ENCODE peak calls at places on chromosomes 16 and 17, in five cellular contexts. F, G, T, A and C are unnamed samples.

GRCh38 chr17:72121164-72122001 is 563 bp downstream of the SOX9 start:
- DNase-seq in F (no peak), G (peak), T (peak), A (peak), C (peak)

GRCh38 chr16:85555549-85556455 is 57.3 kb upstream of the GSE1 start:
- DNase-seq in F (peak), G (peak), T (peak), A (peak), C (peak)

GRCh38 chr17:42673885-42674754 is 2.7 kb downstream of the PLEKHH3 start:
- DNase-seq in F (no peak), G (peak), T (peak), A (no peak), C (peak)

GRCh38 chr16:15464401-15465186 is 30.2 kb downstream of the BMERB1 start:
- DNase-seq in F (no peak), G (no peak), T (no peak), A (no peak), C (no peak)

GRCh38 chr17:80261159-80261894 is 675 bp downstream of the RNF213 start:
- DNase-seq in F (peak), G (peak), T (peak), A (peak), C (no peak)

GRCh38 chr17:62064029-62064790 is 868 bp downstream of the MED13 start:
- DNase-seq in F (peak), G (no peak), T (no peak), A (no peak), C (no peak)

GRCh38 chr17:40122466-40122943 is 734 bp downstream of the MSL1 start:
- DNase-seq in F (peak), G (peak), T (peak), A (peak), C (peak)

GRCh38 chr17:50283714-50284432 is 9.6 kb downstream of the TMEM92 start:
- DNase-seq in F (no peak), G (no peak), T (no peak), A (no peak), C (no peak)

GRCh38 chr17:59757881-59758385 is 50.5 kb downstream of the VMP1 start:
- DNase-seq in F (no peak), G (no peak), T (no peak), A (no peak), C (no peak)

GRCh38 chr17:49471089-49471683 is 23.9 kb upstream of the NGFR start:
- DNase-seq in F (no peak), G (no peak), T (no peak), A (no peak), C (no peak)

GRCh38 chr17:51119415-51120356 is 982 bp downstream of the SPAG9 start:
- DNase-seq in F (peak), G (peak), T (peak), A (no peak), C (peak)

GRCh38 chr16:3771513-3771912 is 54.2 kb upstream of the TRAP1 start:
- DNase-seq in F (no peak), G (no peak), T (no peak), A (no peak), C (no peak)

GRCh38 chr16:85220125-85220839 is 108.0 kb upstream of the CIBAR2 start:
- DNase-seq in F (no peak), G (peak), T (peak), A (no peak), C (no peak)

GRCh38 chr17:38620551-38621277 is 15.0 kb upstream of the SRCIN1 start:
- DNase-seq in F (no peak), G (no peak), T (peak), A (no peak), C (no peak)

GRCh38 chr17:77963441-77963840 is 4.9 kb downstream of the TNRC6C start:
- DNase-seq in F (no peak), G (no peak), T (no peak), A (no peak), C (no peak)

GRCh38 chr17:77670125-77670524 is 288.4 kb upstream of the TNRC6C start:
- DNase-seq in F (no peak), G (no peak), T (no peak), A (no peak), C (no peak)

GRCh38 chr17:79589669-79590270 is 21.1 kb downstream of the RBFOX3 start:
- DNase-seq in F (no peak), G (no peak), T (no peak), A (no peak), C (no peak)

GRCh38 chr16:86545927-86546637 is 9.0 kb downstream of the MTHFSD start:
- DNase-seq in F (no peak), G (no peak), T (no peak), A (no peak), C (no peak)

GRCh38 chr17:43584666-43585102 is 38.5 kb upstream of the ETV4 start:
- DNase-seq in F (no peak), G (no peak), T (no peak), A (no peak), C (no peak)

GRCh38 chr17:79993390-79994221 is 42.1 kb downstream of the TBC1D16 start:
- DNase-seq in F (peak), G (peak), T (peak), A (peak), C (peak)

GRCh38 chr16:14629612-14629918 is 495 bp downstream of the PARN start:
- DNase-seq in F (no peak), G (no peak), T (no peak), A (no peak), C (no peak)

DNA sequence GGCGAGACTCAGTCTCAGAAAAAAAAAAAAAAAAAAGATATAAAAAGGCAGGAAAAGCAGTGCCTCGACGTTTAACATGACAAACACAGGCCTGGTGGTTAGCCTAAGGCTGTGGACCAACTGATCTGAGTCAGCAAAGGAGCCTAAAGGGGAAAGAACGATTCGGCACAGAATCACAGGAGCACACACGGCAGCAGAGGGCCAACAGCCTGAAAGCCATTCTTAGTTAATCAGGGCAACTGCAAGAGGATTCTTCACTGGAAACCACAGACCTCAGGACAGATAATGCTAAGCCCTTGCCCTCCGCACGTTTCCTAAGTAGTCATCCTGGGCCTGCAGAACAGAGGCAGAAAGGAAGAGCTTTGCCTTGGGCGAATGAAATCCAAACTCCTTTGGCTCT is 14.7 kb downstream of the TMEM11 start:
- DNase-seq in F (no peak), G (no peak), T (no peak), A (no peak), C (no peak)
- TF ChIP-seq CTCF in F (no peak), G (no peak), T (no peak), A (no peak), C (no peak)

GRCh38 chr16:239948-240277 is 5.3 kb downstream of the FAM234A start:
- DNase-seq in F (no peak), G (no peak), T (no peak), A (no peak), C (no peak)

GRCh38 chr16:228917-229730 is at the start of gene LUC7L:
- DNase-seq in F (peak), G (peak), T (peak), A (peak), C (peak)

GRCh38 chr16:230949-231348 is 1.7 kb upstream of the LUC7L start:
- DNase-seq in F (no peak), G (no peak), T (no peak), A (no peak), C (no peak)

GRCh38 chr16:229731-230281 is 557 bp upstream of the LUC7L start:
- DNase-seq in F (no peak), G (no peak), T (no peak), A (no peak), C (no peak)

DNA sequence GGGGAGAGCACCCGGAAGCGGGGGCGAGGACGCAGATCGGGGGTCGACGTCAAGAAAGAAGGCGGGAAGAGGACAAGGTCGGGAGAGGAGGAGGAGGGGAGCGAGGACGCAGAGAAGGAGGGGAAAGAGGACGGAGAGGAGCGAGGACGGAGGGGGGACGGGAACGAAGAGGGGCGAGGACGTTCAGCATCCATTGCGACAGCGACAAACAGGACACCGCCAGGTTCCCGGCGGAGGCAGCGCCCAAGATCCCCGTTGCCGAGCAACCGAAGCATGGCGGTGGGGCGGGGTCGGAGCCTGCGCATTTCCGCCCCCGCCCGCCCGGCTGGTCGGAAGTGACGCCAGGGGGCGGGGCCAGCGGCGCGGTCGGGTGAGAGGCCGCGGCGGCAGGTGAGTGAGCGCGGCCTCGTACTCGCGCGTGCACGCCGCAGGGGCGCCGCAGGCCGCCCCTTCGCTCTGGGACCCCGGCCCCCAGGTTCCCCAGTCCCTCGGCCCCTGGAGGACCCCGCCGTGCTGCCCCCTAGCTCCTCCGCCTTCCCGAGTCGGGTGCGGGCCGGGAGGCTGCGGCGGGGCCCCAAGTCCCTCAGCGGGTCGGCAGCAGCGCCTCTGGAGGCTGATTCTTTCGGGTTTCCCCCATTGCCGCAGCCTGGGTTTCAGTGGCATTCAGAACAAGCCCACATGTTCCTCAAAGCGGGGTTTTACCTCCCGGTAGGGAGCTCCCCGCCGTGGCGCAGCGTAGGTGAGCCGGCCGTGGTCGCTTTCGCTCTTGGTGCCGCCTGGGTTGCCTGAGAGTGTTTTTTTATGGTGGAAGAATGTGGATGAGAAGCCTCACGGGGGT is at the start of gene FAM234A:
- DNase-seq in F (peak), G (peak), T (peak), A (peak), C (peak)
- TF ChIP-seq CTCF in F (peak), G (no peak), T (peak), A (peak), C (peak)

DNA sequence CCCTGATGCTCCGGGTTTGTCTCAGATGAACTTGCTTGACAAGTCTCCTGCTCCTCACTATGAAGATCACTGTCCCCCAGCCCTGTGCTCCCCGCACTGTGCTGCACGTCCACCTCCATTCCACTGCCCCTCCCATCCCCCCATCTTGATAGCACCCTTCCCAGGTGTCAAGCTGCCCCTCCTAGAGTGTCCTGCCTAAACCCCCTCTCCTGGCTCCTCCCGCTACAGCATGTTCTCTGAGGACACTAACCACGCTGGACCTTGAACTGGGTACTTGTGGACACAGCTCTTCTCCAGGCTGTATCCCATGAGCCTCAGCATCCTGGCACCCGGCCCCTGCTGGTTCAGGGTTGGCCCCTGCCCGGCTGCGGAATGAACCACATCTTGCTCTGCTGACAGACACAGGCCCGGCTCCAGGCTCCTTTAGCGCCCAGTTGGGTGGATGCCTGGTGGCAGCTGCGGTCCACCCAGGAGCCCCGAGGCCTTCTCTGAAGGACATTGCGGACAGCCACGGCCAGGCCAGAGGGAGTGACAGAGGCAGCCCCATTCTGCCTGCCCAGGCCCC is 18.5 kb downstream of the DEXI start:
- DNase-seq in F (no peak), G (no peak), T (no peak), A (no peak), C (no peak)
- TF ChIP-seq CTCF in F (no peak), G (no peak), T (no peak), A (no peak), C (no peak)

DNA sequence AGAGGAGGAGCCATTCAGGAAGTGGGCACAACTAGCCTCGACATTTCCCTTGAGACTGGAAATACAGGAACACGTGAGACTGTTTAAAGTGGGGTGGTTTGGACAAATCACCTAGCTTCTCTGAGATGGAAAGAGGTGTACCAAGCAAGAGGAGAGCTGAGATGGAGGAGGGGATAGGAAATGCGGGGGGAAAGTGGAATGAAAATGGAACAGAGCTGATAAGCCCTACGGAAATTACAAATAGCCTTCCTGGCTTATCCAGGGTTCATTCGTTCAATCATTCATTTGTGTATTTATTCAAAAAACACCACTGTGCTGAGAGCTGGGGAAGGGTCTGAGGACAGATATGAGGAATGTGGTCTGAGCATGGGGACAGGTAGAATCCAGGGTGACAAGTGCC is 64.1 kb downstream of the ASIC2 start:
- DNase-seq in F (no peak), G (no peak), T (no peak), A (no peak), C (no peak)
- TF ChIP-seq CTCF in F (no peak), G (no peak), T (no peak), A (no peak), C (no peak)

DNA sequence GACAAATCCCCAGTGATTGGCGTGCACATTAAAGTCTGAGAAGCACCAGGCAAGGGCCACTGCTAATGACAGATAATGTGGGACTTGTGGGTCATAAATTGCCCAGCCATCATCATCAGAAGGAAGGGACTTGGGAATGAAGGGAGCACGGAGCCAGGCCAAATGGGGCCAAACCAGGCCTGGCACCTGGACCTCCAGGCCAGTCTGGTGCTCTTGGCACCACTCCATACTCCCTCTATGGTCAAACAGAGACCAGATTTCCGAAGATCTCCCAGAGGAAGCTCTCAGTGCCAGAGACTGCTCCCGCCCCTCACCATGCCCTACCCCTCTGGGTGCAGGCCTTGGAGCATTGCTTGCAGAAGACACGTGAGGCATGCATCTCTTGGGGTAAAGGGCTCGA is 142.2 kb downstream of the CCDC182 start:
- DNase-seq in F (no peak), G (no peak), T (no peak), A (no peak), C (no peak)
- TF ChIP-seq CTCF in F (no peak), G (no peak), T (no peak), A (no peak), C (no peak)

GRCh38 chr16:79334127-79334526 is 266.4 kb downstream of the MAF start:
- DNase-seq in F (no peak), G (peak), T (no peak), A (no peak), C (no peak)
- TF ChIP-seq CTCF in F (peak), G (peak), T (peak), A (peak), C (peak)

GRCh38 chr16:84044108-84044488 is 1.5 kb upstream of the SLC38A8 start:
- DNase-seq in F (no peak), G (no peak), T (no peak), A (no peak), C (no peak)
- TF ChIP-seq CTCF in F (peak), G (peak), T (peak), A (peak), C (no peak)